ENCODE peak calls at places on chromosomes 6 and 20, in ten cellular contexts. M is progenitor cell of endocrine pancreas; O is naive thymus-derived CD4-positive, alpha-beta T cell; W is heart left ventricle; G is AG10803; N is tibial artery; L is NCI-H1417; J is substantia nigra; I is central memory CD4-positive, alpha-beta T cell; F is ureter. E is an unnamed sample.

GRCh38 chr6:35219683-35220326 is 6.0 kb downstream of the SCUBE3 start:
- DNase-seq in M (no peak), O (no peak), W (no peak), G (no peak), N (no peak), L (peak), J (no peak), I (no peak), F (no peak), E (no peak)

GRCh38 chr6:138688580-138688979 is 85.0 kb upstream of the CCDC28A start:
- DNase-seq in M (no peak), O (no peak), W (no peak), G (no peak), N (no peak), L (no peak), J (no peak), I (no peak), F (no peak), E (no peak)

GRCh38 chr6:132768051-132768517 is 10.4 kb upstream of the VNN2 start:
- DNase-seq in M (peak), O (peak), W (peak), G (no peak), N (peak), L (peak), J (no peak), I (no peak), F (peak), E (peak)

GRCh38 chr20:38021373-38021772 is 11.9 kb downstream of the TTI1 start:
- DNase-seq in M (no peak), O (no peak), W (no peak), G (no peak), N (no peak), L (peak), J (no peak), I (no peak), F (no peak), E (no peak)

GRCh38 chr6:54493138-54493537 is 184.9 kb downstream of the TINAG start:
- DNase-seq in M (no peak), O (no peak), W (no peak), G (peak), N (no peak), L (no peak), J (no peak), I (no peak), F (no peak), E (no peak)

GRCh38 chr20:58651548-58651822 is 402 bp downstream of the STX16 start:
- DNase-seq in M (peak), O (no peak), W (no peak), G (no peak), N (no peak), L (peak), J (peak), I (no peak), F (peak), E (no peak)

GRCh38 chr20:64083380-64084208 is 604 bp downstream of the LKAAEAR1 start:
- DNase-seq in M (peak), O (peak), W (peak), G (peak), N (no peak), L (peak), J (peak), I (peak), F (no peak), E (peak)

GRCh38 chr20:59933849-59934585 is 580 bp upstream of the SYCP2 start:
- DNase-seq in M (peak), O (peak), W (peak), G (peak), N (peak), L (peak), J (peak), I (peak), F (peak), E (peak)

GRCh38 chr6:169141706-169142705 is 111.6 kb downstream of the THBS2 start:
- DNase-seq in M (no peak), O (no peak), W (peak), G (peak), N (peak), L (no peak), J (peak), I (no peak), F (peak), E (no peak)

GRCh38 chr6:151067684-151068596 is 171.8 kb upstream of the AKAP12 start:
- DNase-seq in M (no peak), O (no peak), W (peak), G (peak), N (peak), L (no peak), J (peak), I (no peak), F (peak), E (no peak)

GRCh38 chr6:169144356-169144755 is 109.3 kb downstream of the THBS2 start:
- DNase-seq in M (no peak), O (no peak), W (no peak), G (no peak), N (no peak), L (peak), J (no peak), I (no peak), F (no peak), E (no peak)

GRCh38 chr6:151627689-151628444 is 134.1 kb downstream of the CCDC170 start:
- DNase-seq in M (no peak), O (no peak), W (no peak), G (no peak), N (no peak), L (peak), J (no peak), I (no peak), F (no peak), E (no peak)

GRCh38 chr6:121158438-121158837 is 175.8 kb downstream of the TBC1D32 start:
- DNase-seq in M (no peak), O (no peak), W (no peak), G (peak), N (no peak), L (no peak), J (no peak), I (no peak), F (no peak), E (no peak)

GRCh38 chr6:30334077-30334476 is 7.3 kb downstream of the TRIM39 start:
- DNase-seq in M (no peak), O (no peak), W (no peak), G (no peak), N (no peak), L (no peak), J (no peak), I (no peak), F (no peak), E (no peak)

GRCh38 chr20:34522969-34523871 is 7.0 kb downstream of the DYNLRB1 start:
- DNase-seq in M (peak), O (peak), W (no peak), G (peak), N (no peak), L (peak), J (peak), I (peak), F (peak), E (no peak)

GRCh38 chr6:52975580-52975979 is 19.5 kb downstream of the GSTA4 start:
- DNase-seq in M (no peak), O (no peak), W (no peak), G (peak), N (no peak), L (no peak), J (no peak), I (no peak), F (no peak), E (no peak)

GRCh38 chr20:43844778-43845614 is 69.7 kb upstream of the TOX2 start:
- DNase-seq in M (no peak), O (no peak), W (peak), G (peak), N (peak), L (peak), J (no peak), I (no peak), F (peak), E (no peak)

GRCh38 chr20:33653218-33653899 is 8.8 kb upstream of the C20orf144 start:
- DNase-seq in M (peak), O (peak), W (peak), G (peak), N (no peak), L (peak), J (peak), I (no peak), F (no peak), E (no peak)

GRCh38 chr20:4167261-4168004 is 152.1 kb upstream of the RNF24 start:
- DNase-seq in M (peak), O (no peak), W (no peak), G (no peak), N (no peak), L (no peak), J (peak), I (no peak), F (no peak), E (no peak)

GRCh38 chr20:56005389-56005715 is at the start of gene CBLN4:
- DNase-seq in M (no peak), O (no peak), W (no peak), G (no peak), N (no peak), L (no peak), J (no peak), I (no peak), F (no peak), E (no peak)

GRCh38 chr20:48332555-48332954 is 495.2 kb downstream of the PREX1 start:
- DNase-seq in M (no peak), O (no peak), W (no peak), G (no peak), N (no peak), L (no peak), J (no peak), I (no peak), F (no peak), E (no peak)

GRCh38 chr6:36035240-36035639 is 7.6 kb downstream of the MAPK14 start:
- DNase-seq in M (no peak), O (no peak), W (no peak), G (no peak), N (no peak), L (peak), J (no peak), I (no peak), F (no peak), E (no peak)

GRCh38 chr6:148436466-148436865 is 93.8 kb downstream of the SASH1 start:
- DNase-seq in M (no peak), O (no peak), W (no peak), G (no peak), N (no peak), L (no peak), J (no peak), I (no peak), F (no peak), E (no peak)

GRCh38 chr20:32028647-32029372 is 18.6 kb downstream of the CCM2L start:
- DNase-seq in M (peak), O (no peak), W (no peak), G (no peak), N (no peak), L (peak), J (no peak), I (no peak), F (no peak), E (no peak)

GRCh38 chr6:17863971-17864754 is 123.3 kb downstream of the KIF13A start:
- DNase-seq in M (no peak), O (no peak), W (peak), G (peak), N (peak), L (no peak), J (peak), I (no peak), F (no peak), E (no peak)

GRCh38 chr6:39821014-39821738 is 29.0 kb downstream of the DAAM2 start:
- DNase-seq in M (no peak), O (no peak), W (peak), G (peak), N (no peak), L (no peak), J (no peak), I (no peak), F (no peak), E (no peak)

GRCh38 chr20:43752561-43753301 is 25.9 kb upstream of the GTSF1L start:
- DNase-seq in M (no peak), O (no peak), W (peak), G (peak), N (no peak), L (no peak), J (no peak), I (no peak), F (no peak), E (no peak)